ENCODE peak calls at places on chromosomes 5 and 9, in six cellular contexts. One of them, this sample, is unnamed.

GRCh38 chr9:108191065-108191464 is 664.7 kb downstream of the ACTL7B start:
- DNase-seq in fibroblast of the aortic adventitia: no peak
- DNase-seq in GDM1: no peak
- DNase-seq in central memory CD8-positive, alpha-beta T cell: no peak
- DNase-seq in D341Med: no peak
- DNase-seq in activated CD4-positive, alpha-beta T cell treated with anti-CD3 and anti-CD28 coated beads for 1 hour: no peak
- DNase-seq in this sample: no peak

GRCh38 chr9:122126340-122127333 is 32.9 kb downstream of the NDUFA8 start:
- DNase-seq in fibroblast of the aortic adventitia: peak; percentile 33
- DNase-seq in GDM1: no peak
- DNase-seq in central memory CD8-positive, alpha-beta T cell: no peak
- DNase-seq in D341Med: no peak
- DNase-seq in activated CD4-positive, alpha-beta T cell treated with anti-CD3 and anti-CD28 coated beads for 1 hour: no peak
- DNase-seq in this sample: no peak

GRCh38 chr5:171308453-171309275 is at the start of gene TLX3:
- DNase-seq in fibroblast of the aortic adventitia: no peak
- DNase-seq in GDM1: no peak
- DNase-seq in central memory CD8-positive, alpha-beta T cell: no peak
- DNase-seq in D341Med: peak; percentile 83
- DNase-seq in activated CD4-positive, alpha-beta T cell treated with anti-CD3 and anti-CD28 coated beads for 1 hour: no peak
- DNase-seq in this sample: peak; percentile 70

GRCh38 chr9:14846871-14847311 is 63.3 kb downstream of the FREM1 start:
- DNase-seq in fibroblast of the aortic adventitia: peak; percentile 34
- DNase-seq in GDM1: no peak
- DNase-seq in central memory CD8-positive, alpha-beta T cell: no peak
- DNase-seq in D341Med: peak; percentile 92
- DNase-seq in activated CD4-positive, alpha-beta T cell treated with anti-CD3 and anti-CD28 coated beads for 1 hour: peak; percentile 11
- DNase-seq in this sample: peak; percentile 84

GRCh38 chr9:27183701-27184100 is 74.7 kb downstream of the TEK start:
- DNase-seq in fibroblast of the aortic adventitia: peak; percentile 26
- DNase-seq in GDM1: no peak
- DNase-seq in central memory CD8-positive, alpha-beta T cell: no peak
- DNase-seq in D341Med: no peak
- DNase-seq in activated CD4-positive, alpha-beta T cell treated with anti-CD3 and anti-CD28 coated beads for 1 hour: no peak
- DNase-seq in this sample: no peak

GRCh38 chr5:588406-588995 is 23.6 kb upstream of the CEP72 start:
- DNase-seq in fibroblast of the aortic adventitia: no peak
- DNase-seq in GDM1: no peak
- DNase-seq in central memory CD8-positive, alpha-beta T cell: no peak
- DNase-seq in D341Med: no peak
- DNase-seq in activated CD4-positive, alpha-beta T cell treated with anti-CD3 and anti-CD28 coated beads for 1 hour: no peak
- DNase-seq in this sample: no peak

GRCh38 chr5:75156585-75156984 is 80.1 kb downstream of the ANKRD31 start:
- DNase-seq in fibroblast of the aortic adventitia: peak; percentile 6
- DNase-seq in GDM1: no peak
- DNase-seq in central memory CD8-positive, alpha-beta T cell: no peak
- DNase-seq in D341Med: peak; percentile 38
- DNase-seq in activated CD4-positive, alpha-beta T cell treated with anti-CD3 and anti-CD28 coated beads for 1 hour: no peak
- DNase-seq in this sample: peak; percentile 74

GRCh38 chr9:137756045-137756744 is 121.4 kb upstream of the CACNA1B start:
- DNase-seq in fibroblast of the aortic adventitia: peak; percentile 7
- DNase-seq in GDM1: no peak
- DNase-seq in central memory CD8-positive, alpha-beta T cell: no peak
- DNase-seq in D341Med: no peak
- DNase-seq in activated CD4-positive, alpha-beta T cell treated with anti-CD3 and anti-CD28 coated beads for 1 hour: no peak
- DNase-seq in this sample: no peak

GRCh38 chr5:125043781-125044391 is 297.4 kb upstream of the ZNF608 start:
- DNase-seq in fibroblast of the aortic adventitia: peak; percentile 87
- DNase-seq in GDM1: no peak
- DNase-seq in central memory CD8-positive, alpha-beta T cell: no peak
- DNase-seq in D341Med: peak; percentile 48
- DNase-seq in activated CD4-positive, alpha-beta T cell treated with anti-CD3 and anti-CD28 coated beads for 1 hour: no peak
- DNase-seq in this sample: peak; percentile 5

GRCh38 chr5:81520769-81521168 is 126.8 kb upstream of the ACOT12 start:
- DNase-seq in fibroblast of the aortic adventitia: no peak
- DNase-seq in GDM1: no peak
- DNase-seq in central memory CD8-positive, alpha-beta T cell: no peak
- DNase-seq in D341Med: no peak
- DNase-seq in activated CD4-positive, alpha-beta T cell treated with anti-CD3 and anti-CD28 coated beads for 1 hour: no peak
- DNase-seq in this sample: no peak

This sample was measured in NCI-H82.